ENCODE peak calls at places on chromosome 5, in five cellular contexts. V is B cell; I is stimulated activated naive CD8-positive, alpha-beta T cell treated with anti-CD3 and anti-CD28 coated beads, Interleukin-15, amount 100 ng/mL, for 72 hours; G is KG1; L is hypothalamus. B is an unnamed sample.

GRCh38 chr5:25119654-25120053 is 474.9 kb upstream of the CDH10 start:
- DNase-seq in V (no peak), I (no peak), G (peak; percentile 2), L (no peak), B (no peak)

GRCh38 chr5:164097747-164098146 is 592.3 kb downstream of the MAT2B start:
- DNase-seq in V (no peak), I (no peak), G (no peak), L (no peak), B (no peak)

GRCh38 chr5:73816656-73817420 is 190.8 kb downstream of the ARHGEF28 start:
- DNase-seq in V (no peak), I (no peak), G (no peak), L (no peak), B (no peak)

GRCh38 chr5:180129291-180130190 is 58.0 kb upstream of the RNF130 start:
- DNase-seq in V (no peak), I (peak; percentile 7), G (no peak), L (no peak), B (no peak)

GRCh38 chr5:142512680-142513042 is 173.2 kb downstream of the FGF1 start:
- DNase-seq in V (no peak), I (no peak), G (no peak), L (no peak), B (no peak)

GRCh38 chr5:120817044-120817985 is 353.2 kb downstream of the PRR16 start:
- DNase-seq in V (no peak), I (no peak), G (no peak), L (no peak), B (no peak)

GRCh38 chr5:148760945-148761638 is 65.3 kb upstream of the ADRB2 start:
- DNase-seq in V (no peak), I (peak; percentile 29), G (no peak), L (no peak), B (no peak)

GRCh38 chr5:54519083-54519541 is 1.6 kb downstream of the SNX18 start:
- DNase-seq in V (no peak), I (no peak), G (no peak), L (no peak), B (no peak)

GRCh38 chr5:151880304-151880703 is 44.3 kb downstream of the GLRA1 start:
- DNase-seq in V (no peak), I (no peak), G (no peak), L (no peak), B (no peak)

GRCh38 chr5:150791536-150791935 is 13.0 kb downstream of the SMIM3 start:
- DNase-seq in V (no peak), I (no peak), G (no peak), L (no peak), B (no peak)

GRCh38 chr5:55231476-55232193 is 1.8 kb downstream of the CCNO start:
- DNase-seq in V (peak; percentile 47), I (peak; percentile 21), G (no peak), L (no peak), B (peak; percentile 24)

GRCh38 chr5:2752875-2753435 is 1.5 kb upstream of the IRX2 start:
- DNase-seq in V (no peak), I (no peak), G (no peak), L (no peak), B (no peak)

GRCh38 chr5:68562308-68562707 is 346.8 kb downstream of the PIK3R1 start:
- DNase-seq in V (no peak), I (no peak), G (no peak), L (peak; percentile 4), B (peak; percentile 11)

GRCh38 chr5:103444333-103445038 is 118.1 kb downstream of the NUDT12 start:
- DNase-seq in V (no peak), I (no peak), G (no peak), L (no peak), B (no peak)

GRCh38 chr5:67515020-67515689 is 318.6 kb upstream of the CD180 start:
- DNase-seq in V (no peak), I (peak; percentile 64), G (no peak), L (no peak), B (no peak)

GRCh38 chr5:107875834-107876233 is 205.1 kb upstream of the EFNA5 start:
- DNase-seq in V (no peak), I (no peak), G (no peak), L (no peak), B (no peak)

GRCh38 chr5:2007437-2007905 is 124.7 kb upstream of the IRX4 start:
- DNase-seq in V (no peak), I (no peak), G (no peak), L (no peak), B (no peak)

B was measured in occipital lobe.